ENCODE peak calls at places on chromosomes 16 and 17, in four cellular contexts. D is psoas muscle; R is effector memory CD4-positive, alpha-beta T cell; X is Peyer's patch. A is an unnamed sample.

GRCh38 chr16:11349599-11350276 is 4.5 kb downstream of the RMI2 start:
- DNase-seq in D (peak; percentile 78), R (no peak), X (no peak), A (peak; percentile 79)

GRCh38 chr17:72173475-72174116 is 52.8 kb downstream of the SOX9 start:
- DNase-seq in D (no peak), R (no peak), X (no peak), A (no peak)

GRCh38 chr16:81466351-81466960 is 21.8 kb downstream of the CMIP start:
- DNase-seq in D (no peak), R (no peak), X (no peak), A (no peak)

GRCh38 chr17:57369509-57369945 is 113.2 kb downstream of the MSI2 start:
- DNase-seq in D (no peak), R (no peak), X (no peak), A (no peak)

GRCh38 chr16:57185446-57185944 is 344 bp downstream of the PSME3IP1 start:
- DNase-seq in D (no peak), R (peak; percentile 22), X (no peak), A (peak; percentile 88)

GRCh38 chr17:36869856-36870617 is 67.2 kb upstream of the LHX1 start:
- DNase-seq in D (no peak), R (no peak), X (peak; percentile 22), A (no peak)

GRCh38 chr17:74671031-74671771 is 41.5 kb downstream of the CD300LF start:
- DNase-seq in D (peak; percentile 85), R (peak; percentile 45), X (peak; percentile 74), A (peak; percentile 94)

GRCh38 chr17:76866774-76867577 is 1.2 kb upstream of the MGAT5B start:
- DNase-seq in D (no peak), R (no peak), X (no peak), A (no peak)

GRCh38 chr17:55764610-55765009 is 13.8 kb downstream of the PCTP start:
- DNase-seq in D (no peak), R (no peak), X (no peak), A (no peak)

GRCh38 chr16:10957771-10958486 is 13.6 kb downstream of the CLEC16A start:
- DNase-seq in D (no peak), R (no peak), X (no peak), A (no peak)

GRCh38 chr16:54158986-54159385 is 127.6 kb downstream of the IRX3 start:
- DNase-seq in D (no peak), R (no peak), X (no peak), A (no peak)

DNA sequence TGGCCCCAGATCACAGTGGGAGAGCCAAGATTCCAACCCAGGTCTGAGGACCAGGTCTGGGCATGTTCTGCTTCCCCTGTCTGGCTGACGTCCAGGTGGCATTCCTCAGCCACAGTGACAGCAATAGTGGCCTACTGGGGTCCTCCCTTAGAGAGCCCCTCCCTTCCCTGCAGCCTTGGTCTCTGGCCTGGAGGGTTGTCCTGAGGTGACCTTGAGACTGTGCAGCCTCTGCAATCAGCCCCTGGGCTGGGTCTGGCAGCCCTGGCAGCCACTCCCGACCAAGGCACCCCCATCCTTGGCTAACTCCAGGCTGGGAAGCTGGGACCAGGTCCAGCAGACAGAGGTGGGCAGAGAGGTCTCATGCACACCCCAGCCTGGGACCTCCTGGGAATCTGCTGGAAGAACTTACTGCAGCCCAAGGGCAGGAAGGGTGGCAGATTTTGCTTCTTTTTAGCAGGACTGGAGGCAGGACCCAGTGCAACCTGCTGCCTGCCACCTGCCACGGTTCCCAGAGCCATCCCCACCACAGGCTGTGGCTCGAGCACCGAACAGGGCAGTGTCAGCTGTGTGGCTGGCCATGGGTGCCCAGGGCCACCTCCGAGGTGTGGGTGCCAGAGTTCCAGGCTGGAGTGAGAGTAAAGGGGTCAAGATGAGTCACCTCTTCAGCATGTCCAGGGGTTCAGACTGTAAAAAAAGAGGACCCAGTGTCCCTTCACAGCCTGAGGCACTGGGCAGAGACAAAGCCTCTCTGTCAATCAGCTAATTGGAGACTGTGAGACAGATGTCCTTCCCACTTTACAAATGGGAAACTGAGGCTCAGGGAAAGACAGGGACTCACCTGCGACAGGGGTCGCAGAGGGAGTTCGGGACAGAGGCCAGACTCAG is 12.6 kb downstream of the GRB7 start:
- DNase-seq in D (peak; percentile 41), R (no peak), X (no peak), A (no peak)
- H3K27ac ChIP-seq in D (no peak overlapping the region), R (no peak overlapping the region), X (no peak overlapping the region), A (no peak overlapping the region)

DNA sequence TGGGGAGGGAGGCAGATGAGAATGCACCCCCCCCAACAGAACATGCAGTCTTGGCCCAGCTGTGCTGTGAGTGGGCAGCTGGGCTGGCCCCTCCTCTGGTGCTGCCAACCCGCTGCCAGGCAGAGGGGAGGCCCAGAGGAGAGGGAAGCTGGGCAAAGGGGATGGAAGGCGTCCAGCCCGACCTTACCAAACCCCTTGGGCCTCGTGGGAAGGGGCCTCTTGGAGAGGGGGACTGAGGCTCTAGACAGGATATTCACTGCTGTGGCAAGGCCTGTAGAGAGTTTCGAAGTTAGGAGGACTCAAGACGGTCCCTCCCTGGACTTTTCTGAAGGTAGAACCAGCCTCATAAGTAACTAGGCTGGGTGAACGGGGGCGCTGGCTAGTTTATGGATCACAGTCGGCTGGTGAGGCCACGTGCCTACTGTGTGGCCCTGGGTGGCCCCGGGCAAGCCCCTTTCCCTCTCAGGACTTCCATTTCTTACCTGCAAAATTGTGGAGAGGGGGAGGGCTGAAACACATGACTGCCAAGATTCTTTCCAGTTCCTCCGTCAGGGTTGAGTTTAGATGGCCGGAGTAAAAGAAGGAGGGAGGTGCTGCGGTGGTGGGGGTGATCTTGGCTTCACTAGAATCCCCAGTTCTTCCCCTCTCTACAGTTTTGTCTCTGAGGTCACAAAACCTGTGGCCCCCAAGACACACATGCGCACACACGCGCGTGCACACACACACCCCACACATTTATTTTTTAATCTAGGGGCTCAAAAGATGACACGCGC is 807 bp upstream of the STAT5A start:
- DNase-seq in D (peak; percentile 73), R (peak; percentile 39), X (no peak), A (no peak)
- H3K27ac ChIP-seq in D (peak overlapping the region; percentile 87), R (peak overlapping the region; percentile 88), X (peak overlapping the region; percentile 84), A (peak overlapping the region; percentile 95)

GRCh38 chr16:76956394-76956793 is 234.6 kb upstream of the MON1B start:
- DNase-seq in D (no peak), R (no peak), X (no peak), A (no peak)
- H3K27ac ChIP-seq in D (no peak overlapping the region), R (no peak overlapping the region), X (no peak overlapping the region), A (no peak overlapping the region)

DNA sequence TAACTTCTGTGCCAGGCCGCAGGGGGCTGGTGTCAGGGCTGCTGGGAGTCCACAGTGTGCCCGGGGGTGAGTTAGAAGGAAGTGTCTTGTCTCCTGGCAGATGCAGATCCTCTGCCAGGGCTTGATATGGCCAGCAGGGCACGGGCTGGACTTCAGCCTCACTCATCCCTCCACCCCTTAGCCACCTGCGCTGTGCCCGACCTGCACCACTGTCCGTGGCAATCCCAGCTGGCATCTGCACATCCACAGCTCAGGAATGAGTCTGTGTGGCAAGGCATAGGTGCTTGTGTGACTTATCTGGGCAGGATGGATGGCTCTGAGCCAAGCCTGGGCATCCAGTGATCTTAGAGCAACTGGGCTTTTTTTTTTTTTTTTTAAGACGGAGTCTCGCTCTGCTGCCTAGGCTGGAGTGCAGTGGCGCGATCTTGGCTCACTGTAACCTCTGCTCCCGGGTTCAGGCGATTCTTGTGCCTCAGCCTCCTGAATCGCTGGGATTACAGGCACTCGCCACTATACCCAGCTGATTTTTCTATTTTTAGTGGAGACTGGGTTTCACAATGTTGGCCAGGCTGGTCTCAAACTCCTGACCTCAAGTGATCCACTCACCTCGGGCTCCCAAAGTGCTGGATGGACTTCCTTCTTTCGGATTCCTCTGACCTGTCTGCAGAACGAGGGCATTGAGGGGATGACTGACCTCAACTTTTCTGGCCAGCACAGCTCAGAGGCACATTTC is 22.5 kb upstream of the CACNG1 start:
- DNase-seq in D (no peak), R (no peak), X (no peak), A (no peak)
- H3K27ac ChIP-seq in D (peak overlapping the region; percentile 31), R (no peak overlapping the region), X (no peak overlapping the region), A (no peak overlapping the region)

GRCh38 chr16:67708368-67708771 is 10.7 kb downstream of the GFOD2 start:
- DNase-seq in D (peak; percentile 66), R (no peak), X (no peak), A (no peak)
- H3K27ac ChIP-seq in D (peak overlapping the region; percentile 81), R (no peak overlapping the region), X (no peak overlapping the region), A (no peak overlapping the region)

GRCh38 chr17:39769974-39770587 is 32.3 kb downstream of the GRB7 start:
- DNase-seq in D (no peak), R (peak; percentile 47), X (no peak), A (no peak)
- H3K27ac ChIP-seq in D (no peak overlapping the region), R (peak overlapping the region; percentile 77), X (no peak overlapping the region), A (no peak overlapping the region)

GRCh38 chr17:45264988-45265387 is 3.1 kb upstream of the SPATA32 start:
- DNase-seq in D (no peak), R (no peak), X (no peak), A (peak; percentile 32)

GRCh38 chr17:45263477-45263860 is 1.6 kb upstream of the SPATA32 start:
- DNase-seq in D (peak; percentile 74), R (no peak), X (peak; percentile 70), A (no peak)

GRCh38 chr17:45264430-45264829 is 2.5 kb upstream of the SPATA32 start:
- DNase-seq in D (no peak), R (no peak), X (no peak), A (no peak)

GRCh38 chr17:45261577-45262515 is at the start of gene SPATA32:
- DNase-seq in D (peak; percentile 76), R (peak; percentile 25), X (peak; percentile 78), A (peak; percentile 95)

DNA sequence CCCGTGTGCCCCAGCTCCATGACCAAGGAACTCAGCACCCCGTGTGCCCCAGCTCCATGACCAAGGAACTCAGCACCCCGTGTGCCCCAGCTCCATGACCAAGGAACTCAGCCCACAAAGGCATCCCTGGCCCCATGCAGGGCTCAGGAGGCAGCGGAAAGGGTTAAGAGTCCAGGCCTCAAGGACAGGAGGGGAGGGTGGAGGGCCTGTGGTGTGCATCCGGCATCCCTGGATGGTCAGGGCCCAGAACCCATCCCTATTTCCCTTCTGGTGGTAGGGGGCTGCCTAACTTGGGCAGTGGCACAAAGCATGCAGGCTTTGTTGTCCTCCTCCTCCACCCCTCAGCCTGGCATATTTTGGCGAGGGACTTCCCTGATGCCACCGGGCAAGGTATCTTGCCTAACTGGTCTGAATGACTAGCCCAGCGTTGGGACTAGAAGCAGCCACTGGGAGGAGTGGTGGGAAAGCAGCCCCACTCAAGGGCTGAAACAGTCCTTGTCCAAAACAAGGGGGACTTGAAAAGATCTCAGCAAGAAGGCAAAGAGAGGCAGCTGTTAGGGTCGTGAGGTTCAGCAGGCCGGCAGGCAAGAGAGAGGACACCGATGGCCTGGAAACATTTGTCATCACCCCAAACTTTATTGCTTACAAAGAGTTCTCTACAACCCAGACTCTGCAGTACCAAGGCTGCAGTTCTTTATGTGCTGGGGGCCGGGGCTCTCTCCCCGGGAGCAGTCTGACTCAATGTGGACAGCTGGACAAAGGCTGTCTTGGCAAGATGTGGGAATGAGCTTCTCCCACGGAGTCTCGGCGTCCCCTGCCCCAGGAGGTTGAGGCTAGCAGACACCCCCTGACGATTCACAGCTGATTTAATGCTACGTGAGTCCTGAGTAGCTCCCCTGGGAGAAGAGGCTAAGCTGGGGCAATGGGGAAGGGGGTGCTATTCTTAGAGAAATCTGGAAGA is 902 bp upstream of the SPATA32 start:
- DNase-seq in D (no peak), R (no peak), X (no peak), A (no peak)
- H3K27ac ChIP-seq in D (peak overlapping the region; percentile 39), R (peak overlapping the region; percentile 55), X (peak overlapping the region; percentile 73), A (peak overlapping the region; percentile 60)

GRCh38 chr16:58475220-58475619 is 24.7 kb upstream of the NDRG4 start:
- DNase-seq in D (no peak), R (no peak), X (no peak), A (no peak)
- H3K27ac ChIP-seq in D (peak overlapping the region; percentile 41), R (no peak overlapping the region), X (no peak overlapping the region), A (peak overlapping the region; percentile 48)

DNA sequence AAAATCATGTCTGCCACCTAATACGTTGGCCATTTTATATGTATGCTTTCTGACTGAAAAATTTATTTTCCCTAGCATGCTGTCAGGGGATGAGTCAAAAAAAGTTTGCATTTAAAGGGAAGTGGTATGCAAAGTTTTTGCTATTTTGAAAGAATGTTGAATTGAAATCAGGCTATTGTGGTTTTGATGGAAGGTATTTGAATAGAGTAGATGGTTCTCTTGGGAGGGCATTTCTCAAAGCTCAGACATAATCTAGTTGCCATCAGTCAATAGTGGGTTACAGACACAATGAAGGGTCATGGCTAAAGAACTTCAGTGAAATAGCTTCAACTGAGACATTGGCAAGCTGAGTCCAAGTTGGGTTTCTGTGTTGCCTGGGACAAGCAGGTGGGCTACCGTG is 102.4 kb downstream of the MAP2K6 start:
- DNase-seq in D (no peak), R (no peak), X (no peak), A (no peak)
- H3K27ac ChIP-seq in D (no peak overlapping the region), R (no peak overlapping the region), X (no peak overlapping the region), A (no peak overlapping the region)